ENCODE peak calls at places on chromosomes 3 and 15, in five cellular contexts. One of them, this sample, is unnamed.
A peak's percentile ranks its signal among the peaks of the same experiment; 100 is the strongest.

GRCh38 chr3:170760174-170760526 is 109.8 kb downstream of the RPL22L1 start:
- DNase-seq in B cell: no peak
- DNase-seq in thyroid gland: peak; percentile 37
- DNase-seq in mammary epithelial cell: no peak
- DNase-seq in A549: no peak
- DNase-seq in this sample: no peak

GRCh38 chr15:73876779-73877178 is 3.4 kb downstream of the TBC1D21 start:
- DNase-seq in thyroid gland: no peak
- DNase-seq in B cell: no peak
- DNase-seq in mammary epithelial cell: no peak
- DNase-seq in A549: no peak
- DNase-seq in this sample: no peak

GRCh38 chr3:45119824-45120614 is 26.2 kb downstream of the CDCP1 start:
- DNase-seq in thyroid gland: no peak
- DNase-seq in A549: no peak
- DNase-seq in mammary epithelial cell: peak; percentile 82
- DNase-seq in B cell: no peak
- DNase-seq in this sample: no peak

GRCh38 chr15:84616235-84616634 is 15.4 kb downstream of the ZSCAN2 start:
- DNase-seq in thyroid gland: no peak
- DNase-seq in B cell: no peak
- DNase-seq in mammary epithelial cell: no peak
- DNase-seq in A549: no peak
- DNase-seq in this sample: no peak

GRCh38 chr3:113663324-113663750 is 33.1 kb downstream of the USF3 start:
- DNase-seq in mammary epithelial cell: no peak
- DNase-seq in B cell: no peak
- DNase-seq in A549: peak; percentile 10
- DNase-seq in thyroid gland: no peak
- DNase-seq in this sample: no peak

GRCh38 chr3:126528800-126529541 is 5.0 kb downstream of the CHST13 start:
- DNase-seq in thyroid gland: no peak
- DNase-seq in A549: peak; percentile 48
- DNase-seq in B cell: no peak
- DNase-seq in mammary epithelial cell: no peak
- DNase-seq in this sample: no peak

GRCh38 chr15:36622247-36622795 is 42.9 kb downstream of the CDIN1 start:
- DNase-seq in mammary epithelial cell: no peak
- DNase-seq in A549: no peak
- DNase-seq in B cell: no peak
- DNase-seq in thyroid gland: no peak
- DNase-seq in this sample: no peak

GRCh38 chr3:167241048-167241845 is 138.8 kb downstream of the ZBBX start:
- DNase-seq in thyroid gland: no peak
- DNase-seq in B cell: no peak
- DNase-seq in mammary epithelial cell: no peak
- DNase-seq in A549: no peak
- DNase-seq in this sample: no peak

GRCh38 chr15:98700501-98700900 is 52.2 kb downstream of the IGF1R start:
- DNase-seq in thyroid gland: no peak
- DNase-seq in mammary epithelial cell: no peak
- DNase-seq in A549: no peak
- DNase-seq in B cell: no peak
- DNase-seq in this sample: no peak

GRCh38 chr3:10757021-10757820 is 58.8 kb upstream of the SLC6A11 start:
- DNase-seq in mammary epithelial cell: peak; percentile 96
- DNase-seq in A549: peak; percentile 20
- DNase-seq in B cell: no peak
- DNase-seq in thyroid gland: no peak
- DNase-seq in this sample: no peak

GRCh38 chr3:190764231-190764630 is 98.3 kb downstream of the GMNC start:
- DNase-seq in thyroid gland: no peak
- DNase-seq in A549: no peak
- DNase-seq in mammary epithelial cell: no peak
- DNase-seq in B cell: no peak
- DNase-seq in this sample: no peak

GRCh38 chr3:170553788-170554620 is 31.9 kb downstream of the SLC7A14 start:
- DNase-seq in A549: no peak
- DNase-seq in B cell: no peak
- DNase-seq in mammary epithelial cell: no peak
- DNase-seq in thyroid gland: no peak
- DNase-seq in this sample: no peak

GRCh38 chr15:91335702-91336101 is 235.6 kb downstream of the SV2B start:
- DNase-seq in B cell: no peak
- DNase-seq in A549: no peak
- DNase-seq in thyroid gland: no peak
- DNase-seq in mammary epithelial cell: no peak
- DNase-seq in this sample: no peak

GRCh38 chr15:35696767-35697231 is 150.8 kb upstream of the DPH6 start:
- DNase-seq in A549: peak; percentile 31
- DNase-seq in thyroid gland: no peak
- DNase-seq in B cell: no peak
- DNase-seq in mammary epithelial cell: peak; percentile 80
- DNase-seq in this sample: no peak

GRCh38 chr15:28948036-28948435 is 62.3 kb downstream of the APBA2 start:
- DNase-seq in thyroid gland: no peak
- DNase-seq in A549: no peak
- DNase-seq in mammary epithelial cell: no peak
- DNase-seq in B cell: no peak
- DNase-seq in this sample: no peak

GRCh38 chr15:77657629-77658238 is 25.0 kb upstream of the LINGO1 start:
- DNase-seq in thyroid gland: no peak
- DNase-seq in B cell: no peak
- DNase-seq in mammary epithelial cell: no peak
- DNase-seq in A549: no peak
- DNase-seq in this sample: no peak

GRCh38 chr15:80072285-80072684 is 12.8 kb downstream of the ZFAND6 start:
- DNase-seq in thyroid gland: no peak
- DNase-seq in mammary epithelial cell: peak; percentile 93
- DNase-seq in A549: peak; percentile 93
- DNase-seq in B cell: no peak
- DNase-seq in this sample: peak; percentile 46

GRCh38 chr15:77515613-77516012 is 94.9 kb downstream of the HMG20A start:
- DNase-seq in A549: no peak
- DNase-seq in B cell: no peak
- DNase-seq in mammary epithelial cell: no peak
- DNase-seq in thyroid gland: no peak
- DNase-seq in this sample: no peak

GRCh38 chr3:132325634-132326033 is 8.4 kb downstream of the ACP3 start:
- DNase-seq in mammary epithelial cell: no peak
- DNase-seq in B cell: no peak
- DNase-seq in A549: no peak
- DNase-seq in thyroid gland: no peak
- DNase-seq in this sample: no peak

GRCh38 chr3:188950832-188951489 is 220.8 kb upstream of the TPRG1 start:
- DNase-seq in B cell: no peak
- DNase-seq in A549: peak; percentile 92
- DNase-seq in mammary epithelial cell: peak; percentile 85
- DNase-seq in thyroid gland: no peak
- DNase-seq in this sample: no peak

GRCh38 chr3:28109829-28110228 is 131.6 kb upstream of the CMC1 start:
- DNase-seq in A549: peak; percentile 47
- DNase-seq in B cell: no peak
- DNase-seq in thyroid gland: no peak
- DNase-seq in mammary epithelial cell: no peak
- DNase-seq in this sample: no peak

GRCh38 chr3:149411583-149411982 is 34.1 kb upstream of the TM4SF1 start:
- DNase-seq in thyroid gland: no peak
- DNase-seq in mammary epithelial cell: no peak
- DNase-seq in A549: no peak
- DNase-seq in B cell: no peak
- DNase-seq in this sample: no peak

GRCh38 chr15:68057089-68057488 is 3.0 kb downstream of the PIAS1 start:
- DNase-seq in A549: no peak
- DNase-seq in B cell: no peak
- DNase-seq in mammary epithelial cell: no peak
- DNase-seq in thyroid gland: no peak
- DNase-seq in this sample: no peak

GRCh38 chr3:24357635-24358034 is 137.0 kb downstream of the THRB start:
- DNase-seq in A549: no peak
- DNase-seq in B cell: no peak
- DNase-seq in thyroid gland: no peak
- DNase-seq in mammary epithelial cell: no peak
- DNase-seq in this sample: no peak

GRCh38 chr3:24361661-24362060 is 133.0 kb downstream of the THRB start:
- DNase-seq in thyroid gland: no peak
- DNase-seq in A549: no peak
- DNase-seq in B cell: no peak
- DNase-seq in mammary epithelial cell: no peak
- DNase-seq in this sample: no peak

GRCh38 chr3:24359102-24359501 is 135.5 kb downstream of the THRB start:
- DNase-seq in mammary epithelial cell: no peak
- DNase-seq in B cell: no peak
- DNase-seq in A549: no peak
- DNase-seq in thyroid gland: no peak
- DNase-seq in this sample: no peak

GRCh38 chr3:24360946-24361345 is 133.7 kb downstream of the THRB start:
- DNase-seq in B cell: no peak
- DNase-seq in thyroid gland: no peak
- DNase-seq in mammary epithelial cell: no peak
- DNase-seq in A549: no peak
- DNase-seq in this sample: no peak

DNA sequence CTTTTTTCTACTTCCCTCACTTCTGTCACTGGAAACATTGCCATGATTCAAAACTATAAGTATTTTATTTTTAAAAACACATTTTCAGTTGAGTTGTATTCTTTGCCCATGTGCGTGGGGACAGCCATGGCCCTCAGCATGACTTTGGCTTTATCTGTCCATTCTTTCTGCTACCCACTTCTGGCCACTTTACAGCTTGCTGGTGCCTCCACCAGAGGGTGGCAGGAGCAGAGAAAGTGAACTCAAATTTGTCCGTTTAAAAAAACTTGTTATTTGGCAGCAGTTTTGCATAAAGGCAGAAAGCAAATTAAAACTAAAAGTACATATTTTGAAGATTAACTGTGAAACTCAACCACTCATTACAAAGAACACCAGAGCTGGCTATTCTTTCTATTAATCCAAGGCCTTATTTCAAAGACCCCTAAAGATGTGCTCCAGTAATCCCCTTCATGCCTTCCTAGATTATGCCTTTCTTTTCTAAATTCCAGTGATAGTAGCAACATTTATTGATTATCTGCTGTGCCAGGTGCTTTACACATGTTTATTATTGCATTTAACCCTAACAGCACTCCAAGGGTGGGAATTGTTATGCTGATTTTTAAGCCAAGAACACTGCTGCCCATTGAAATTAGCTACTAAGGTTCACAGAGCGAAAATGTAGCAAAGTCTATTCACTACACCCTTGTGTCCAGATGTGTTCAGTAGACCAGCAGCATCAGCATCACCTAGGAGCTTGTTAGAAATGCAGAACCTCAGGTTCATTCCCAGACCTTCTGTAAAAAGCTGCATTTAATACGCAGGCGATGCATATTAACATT is 134.8 kb downstream of the THRB start:
- DNase-seq in thyroid gland: peak; percentile 8
- DNase-seq in mammary epithelial cell: no peak
- DNase-seq in A549: no peak
- DNase-seq in B cell: no peak
- DNase-seq in this sample: no peak
- TF ChIP-seq CTCF in thyroid gland: peak; percentile 31
- TF ChIP-seq CTCF in mammary epithelial cell: no peak
- TF ChIP-seq CTCF in A549: peak; percentile 26
- TF ChIP-seq CTCF in B cell: no peak
- TF ChIP-seq CTCF in this sample: no peak

GRCh38 chr3:51968883-51969674 is 1.8 kb upstream of the PCBP4 start:
- DNase-seq in mammary epithelial cell: no peak
- DNase-seq in A549: no peak
- DNase-seq in B cell: no peak
- DNase-seq in thyroid gland: no peak
- DNase-seq in this sample: no peak
- TF ChIP-seq CTCF in mammary epithelial cell: no peak
- TF ChIP-seq CTCF in A549: no peak
- TF ChIP-seq CTCF in B cell: no peak
- TF ChIP-seq CTCF in thyroid gland: no peak
- TF ChIP-seq CTCF in this sample: no peak

GRCh38 chr3:66241466-66241865 is 20.7 kb downstream of the SLC25A26 start:
- DNase-seq in thyroid gland: no peak
- DNase-seq in B cell: no peak
- DNase-seq in mammary epithelial cell: no peak
- DNase-seq in A549: no peak
- DNase-seq in this sample: no peak

GRCh38 chr3:66237551-66237950 is 16.8 kb downstream of the SLC25A26 start:
- DNase-seq in mammary epithelial cell: no peak
- DNase-seq in thyroid gland: no peak
- DNase-seq in B cell: no peak
- DNase-seq in A549: no peak
- DNase-seq in this sample: no peak

GRCh38 chr3:66239513-66240135 is 18.8 kb downstream of the SLC25A26 start:
- DNase-seq in thyroid gland: no peak
- DNase-seq in B cell: no peak
- DNase-seq in mammary epithelial cell: no peak
- DNase-seq in A549: no peak
- DNase-seq in this sample: no peak

GRCh38 chr3:66233033-66233432 is 12.2 kb downstream of the SLC25A26 start:
- DNase-seq in thyroid gland: no peak
- DNase-seq in A549: no peak
- DNase-seq in B cell: no peak
- DNase-seq in mammary epithelial cell: no peak
- DNase-seq in this sample: no peak

DNA sequence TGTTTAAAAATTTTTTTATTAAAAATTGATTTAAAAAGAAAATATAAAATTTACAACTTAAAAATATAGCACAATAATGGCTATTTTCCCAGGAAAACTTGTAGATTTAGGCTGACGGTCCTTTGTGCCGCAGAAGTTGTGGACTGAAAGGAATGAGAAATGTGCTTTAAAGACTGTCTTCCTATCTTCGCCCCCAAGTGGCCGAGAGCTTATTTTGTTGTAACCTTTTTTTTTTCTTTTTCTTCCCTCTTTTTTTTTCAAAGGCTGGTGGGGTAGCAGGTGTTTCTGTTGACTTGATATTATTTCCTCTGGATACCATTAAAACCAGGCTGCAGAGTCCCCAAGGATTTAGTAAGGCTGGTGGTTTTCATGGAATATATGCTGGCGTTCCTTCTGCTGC is 15.5 kb downstream of the SLC25A26 start:
- DNase-seq in mammary epithelial cell: no peak
- DNase-seq in A549: peak; percentile 6
- DNase-seq in B cell: no peak
- DNase-seq in thyroid gland: no peak
- DNase-seq in this sample: no peak
- TF ChIP-seq CTCF in mammary epithelial cell: no peak
- TF ChIP-seq CTCF in A549: no peak
- TF ChIP-seq CTCF in B cell: no peak
- TF ChIP-seq CTCF in thyroid gland: no peak
- TF ChIP-seq CTCF in this sample: no peak

GRCh38 chr3:85304360-85304964 is 345.7 kb downstream of the CADM2 start:
- DNase-seq in mammary epithelial cell: peak; percentile 1
- DNase-seq in thyroid gland: no peak
- DNase-seq in A549: peak; percentile 7
- DNase-seq in B cell: no peak
- DNase-seq in this sample: no peak
- TF ChIP-seq CTCF in mammary epithelial cell: peak; percentile 34
- TF ChIP-seq CTCF in thyroid gland: peak; percentile 39
- TF ChIP-seq CTCF in A549: peak; percentile 52
- TF ChIP-seq CTCF in B cell: no peak
- TF ChIP-seq CTCF in this sample: no peak

GRCh38 chr15:70433583-70434288 is 329.6 kb downstream of the UACA start:
- DNase-seq in thyroid gland: no peak
- DNase-seq in A549: no peak
- DNase-seq in mammary epithelial cell: no peak
- DNase-seq in B cell: no peak
- DNase-seq in this sample: no peak
- TF ChIP-seq CTCF in thyroid gland: no peak
- TF ChIP-seq CTCF in A549: no peak
- TF ChIP-seq CTCF in mammary epithelial cell: no peak
- TF ChIP-seq CTCF in B cell: no peak
- TF ChIP-seq CTCF in this sample: no peak

GRCh38 chr3:117997201-117998049 is 1037.2 kb downstream of the IGSF11 start:
- DNase-seq in mammary epithelial cell: peak; percentile 50
- DNase-seq in A549: peak; percentile 83
- DNase-seq in B cell: peak; percentile 23
- DNase-seq in thyroid gland: peak; percentile 52
- DNase-seq in this sample: peak; percentile 69
- TF ChIP-seq CTCF in mammary epithelial cell: peak; percentile 97
- TF ChIP-seq CTCF in A549: peak; percentile 81
- TF ChIP-seq CTCF in B cell: peak; percentile 70
- TF ChIP-seq CTCF in thyroid gland: peak; percentile 84
- TF ChIP-seq CTCF in this sample: peak; percentile 93